ENCODE peak calls at places on chromosomes 11 and 22, in five cellular contexts. One of them, this sample, is unnamed.
A peak's percentile ranks its signal among the peaks of the same experiment; 100 is the strongest.

GRCh38 chr11:3867209-3868071 is 12.0 kb downstream of the STIM1 start:
- DNase-seq in Peyer's patch: no peak
- DNase-seq in MM.1S: peak; percentile 75
- DNase-seq in esophagus squamous epithelium: no peak
- DNase-seq in fibroblast of pulmonary artery: peak; percentile 80
- DNase-seq in this sample: no peak

GRCh38 chr22:46002757-46003270 is 25.9 kb upstream of the WNT7B start:
- DNase-seq in fibroblast of pulmonary artery: peak; percentile 38
- DNase-seq in Peyer's patch: no peak
- DNase-seq in esophagus squamous epithelium: no peak
- DNase-seq in MM.1S: no peak
- DNase-seq in this sample: peak; percentile 48

GRCh38 chr11:65290448-65291165 is 24.1 kb upstream of the CDC42EP2 start:
- DNase-seq in esophagus squamous epithelium: no peak
- DNase-seq in fibroblast of pulmonary artery: peak; percentile 100
- DNase-seq in Peyer's patch: peak; percentile 88
- DNase-seq in MM.1S: no peak
- DNase-seq in this sample: no peak

GRCh38 chr11:9760180-9760550 is 96.3 kb downstream of the SWAP70 start:
- DNase-seq in fibroblast of pulmonary artery: peak; percentile 93
- DNase-seq in Peyer's patch: peak; percentile 82
- DNase-seq in esophagus squamous epithelium: no peak
- DNase-seq in MM.1S: no peak
- DNase-seq in this sample: peak; percentile 60

GRCh38 chr22:50691521-50691920 is 18.9 kb downstream of the SHANK3 start:
- DNase-seq in fibroblast of pulmonary artery: peak; percentile 71
- DNase-seq in Peyer's patch: peak; percentile 52
- DNase-seq in MM.1S: peak; percentile 54
- DNase-seq in esophagus squamous epithelium: no peak
- DNase-seq in this sample: no peak

GRCh38 chr11:2572491-2573239 is 127.1 kb downstream of the KCNQ1OT1 start:
- DNase-seq in esophagus squamous epithelium: no peak
- DNase-seq in MM.1S: no peak
- DNase-seq in Peyer's patch: no peak
- DNase-seq in fibroblast of pulmonary artery: no peak
- DNase-seq in this sample: no peak

GRCh38 chr11:78567209-78567608 is 7.5 kb downstream of the NARS2 start:
- DNase-seq in MM.1S: no peak
- DNase-seq in fibroblast of pulmonary artery: peak; percentile 63
- DNase-seq in esophagus squamous epithelium: no peak
- DNase-seq in Peyer's patch: no peak
- DNase-seq in this sample: no peak

GRCh38 chr11:69909561-69910518 is 90.6 kb upstream of the FGF3 start:
- DNase-seq in fibroblast of pulmonary artery: no peak
- DNase-seq in Peyer's patch: peak; percentile 23
- DNase-seq in esophagus squamous epithelium: no peak
- DNase-seq in MM.1S: no peak
- DNase-seq in this sample: no peak

GRCh38 chr11:77371646-77372045 is 70.2 kb upstream of the GDPD4 start:
- DNase-seq in esophagus squamous epithelium: no peak
- DNase-seq in fibroblast of pulmonary artery: no peak
- DNase-seq in MM.1S: no peak
- DNase-seq in Peyer's patch: no peak
- DNase-seq in this sample: no peak

GRCh38 chr11:98411777-98412176 is 609.0 kb upstream of the CNTN5 start:
- DNase-seq in MM.1S: no peak
- DNase-seq in esophagus squamous epithelium: no peak
- DNase-seq in fibroblast of pulmonary artery: no peak
- DNase-seq in Peyer's patch: no peak
- DNase-seq in this sample: no peak

GRCh38 chr11:94546886-94547285 is 3.2 kb downstream of the FUT4 start:
- DNase-seq in Peyer's patch: peak; percentile 67
- DNase-seq in esophagus squamous epithelium: no peak
- DNase-seq in MM.1S: no peak
- DNase-seq in fibroblast of pulmonary artery: no peak
- DNase-seq in this sample: no peak
- TF ChIP-seq CTCF in Peyer's patch: no peak
- TF ChIP-seq CTCF in esophagus squamous epithelium: no peak
- TF ChIP-seq CTCF in MM.1S: no peak
- TF ChIP-seq CTCF in fibroblast of pulmonary artery: no peak
- TF ChIP-seq CTCF in this sample: no peak

GRCh38 chr11:67373916-67374570 is 645 bp upstream of the CLCF1 start:
- DNase-seq in esophagus squamous epithelium: no peak
- DNase-seq in Peyer's patch: peak; percentile 89
- DNase-seq in MM.1S: peak; percentile 72
- DNase-seq in fibroblast of pulmonary artery: peak; percentile 95
- DNase-seq in this sample: no peak
- TF ChIP-seq CTCF in esophagus squamous epithelium: peak; percentile 55
- TF ChIP-seq CTCF in Peyer's patch: peak; percentile 35
- TF ChIP-seq CTCF in MM.1S: peak; percentile 73
- TF ChIP-seq CTCF in fibroblast of pulmonary artery: peak; percentile 28
- TF ChIP-seq CTCF in this sample: peak; percentile 27

DNA sequence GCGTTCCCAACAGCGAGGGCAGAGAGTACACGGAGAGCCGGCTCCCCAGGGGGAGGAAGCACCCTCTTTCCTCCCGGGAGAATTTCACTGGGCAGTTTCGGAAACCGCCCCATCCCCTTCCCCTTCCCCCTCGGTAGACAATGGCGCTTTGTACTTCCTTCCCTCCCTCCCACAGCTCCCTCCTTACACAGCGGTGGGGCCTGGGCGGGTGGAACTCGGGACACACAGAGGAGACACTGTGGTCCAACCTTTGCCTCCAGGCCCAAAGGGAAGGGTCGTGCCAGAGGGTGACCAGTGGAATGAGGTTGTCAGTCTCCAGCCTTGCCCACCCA is 4.3 kb downstream of the SMTN start:
- DNase-seq in Peyer's patch: no peak
- DNase-seq in esophagus squamous epithelium: no peak
- DNase-seq in MM.1S: no peak
- DNase-seq in fibroblast of pulmonary artery: peak; percentile 59
- DNase-seq in this sample: peak; percentile 72
- TF ChIP-seq CTCF in Peyer's patch: no peak
- TF ChIP-seq CTCF in esophagus squamous epithelium: no peak
- TF ChIP-seq CTCF in MM.1S: no peak
- TF ChIP-seq CTCF in fibroblast of pulmonary artery: no peak
- TF ChIP-seq CTCF in this sample: no peak

DNA sequence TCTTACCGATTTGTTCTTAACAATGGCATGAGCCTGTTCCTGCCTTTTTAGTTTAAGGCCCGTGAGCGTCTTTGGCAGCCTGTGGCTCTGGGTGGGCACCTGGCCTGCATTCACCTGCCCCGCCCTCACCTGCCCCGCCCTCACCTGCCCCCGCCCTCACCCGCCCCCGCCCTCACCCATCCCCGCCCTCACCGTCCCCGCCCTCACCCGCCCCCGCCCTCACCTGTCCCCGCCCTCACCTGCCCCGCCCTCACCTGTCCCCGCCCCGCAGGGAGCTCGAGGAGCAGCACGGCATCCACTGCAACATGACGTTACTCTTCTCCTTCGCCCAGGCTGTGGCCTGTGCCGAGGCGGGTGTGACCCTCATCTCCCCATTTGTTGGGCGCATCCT is 14.2 kb downstream of the GATD1 start:
- DNase-seq in esophagus squamous epithelium: no peak
- DNase-seq in Peyer's patch: peak; percentile 65
- DNase-seq in MM.1S: peak; percentile 1
- DNase-seq in fibroblast of pulmonary artery: no peak
- DNase-seq in this sample: no peak
- TF ChIP-seq CTCF in esophagus squamous epithelium: no peak
- TF ChIP-seq CTCF in Peyer's patch: no peak
- TF ChIP-seq CTCF in MM.1S: no peak
- TF ChIP-seq CTCF in fibroblast of pulmonary artery: no peak
- TF ChIP-seq CTCF in this sample: no peak

DNA sequence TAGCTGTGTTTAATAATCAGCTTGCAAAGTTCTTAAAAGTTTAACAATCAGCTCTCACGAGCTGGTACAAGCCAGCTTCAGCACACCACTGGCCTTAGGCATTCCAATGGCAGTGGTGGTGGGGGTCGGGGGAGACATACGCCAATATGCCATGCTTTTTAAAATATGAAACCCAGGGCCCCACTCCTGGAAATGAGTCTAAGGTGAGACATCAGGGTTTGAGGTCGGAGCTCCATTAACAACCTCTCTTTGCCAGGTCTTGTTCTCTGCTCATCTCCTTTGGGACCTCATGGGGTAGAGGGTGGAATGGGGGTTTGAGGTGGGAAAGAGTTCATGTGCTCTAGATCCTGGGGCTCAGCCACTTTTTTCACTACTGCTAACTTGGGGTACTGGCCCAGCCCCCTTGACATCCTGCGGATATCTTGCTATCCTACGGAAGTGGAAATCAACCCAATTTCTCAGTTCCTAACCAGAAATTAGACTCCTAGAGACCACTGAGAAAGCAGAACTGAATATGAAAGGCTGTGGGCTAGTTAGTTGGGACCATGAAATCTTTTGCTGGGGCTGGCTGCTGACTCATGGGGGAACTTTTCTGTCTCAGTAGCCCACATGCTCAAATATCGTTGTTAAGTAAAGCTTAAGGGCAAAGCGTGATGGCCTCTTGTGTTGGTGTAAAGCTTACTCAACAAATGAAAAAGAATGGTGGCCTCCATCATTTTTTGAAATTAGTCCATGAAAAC is 90.1 kb downstream of the PDHX start:
- DNase-seq in MM.1S: peak; percentile 85
- DNase-seq in fibroblast of pulmonary artery: no peak
- DNase-seq in esophagus squamous epithelium: no peak
- DNase-seq in Peyer's patch: no peak
- DNase-seq in this sample: no peak
- TF ChIP-seq CTCF in MM.1S: no peak
- TF ChIP-seq CTCF in fibroblast of pulmonary artery: no peak
- TF ChIP-seq CTCF in esophagus squamous epithelium: no peak
- TF ChIP-seq CTCF in Peyer's patch: no peak
- TF ChIP-seq CTCF in this sample: no peak

GRCh38 chr22:37183432-37184379 is 4.3 kb downstream of the C1QTNF6 start:
- DNase-seq in fibroblast of pulmonary artery: no peak
- DNase-seq in MM.1S: no peak
- DNase-seq in esophagus squamous epithelium: no peak
- DNase-seq in Peyer's patch: peak; percentile 45
- DNase-seq in this sample: peak; percentile 4
- TF ChIP-seq CTCF in fibroblast of pulmonary artery: no peak
- TF ChIP-seq CTCF in MM.1S: no peak
- TF ChIP-seq CTCF in esophagus squamous epithelium: no peak
- TF ChIP-seq CTCF in Peyer's patch: no peak
- TF ChIP-seq CTCF in this sample: no peak

GRCh38 chr22:39959640-39960447 is at the start of gene TMA7B:
- DNase-seq in fibroblast of pulmonary artery: peak; percentile 65
- DNase-seq in Peyer's patch: peak; percentile 66
- DNase-seq in esophagus squamous epithelium: no peak
- DNase-seq in MM.1S: no peak
- DNase-seq in this sample: peak; percentile 68
- TF ChIP-seq CTCF in fibroblast of pulmonary artery: peak; percentile 47
- TF ChIP-seq CTCF in Peyer's patch: no peak
- TF ChIP-seq CTCF in esophagus squamous epithelium: no peak
- TF ChIP-seq CTCF in MM.1S: no peak
- TF ChIP-seq CTCF in this sample: peak; percentile 16